ENCODE peak calls at places on chromosome 17, in nine cellular contexts. K is fibroblast of the aortic adventitia; F is H1; L is neuronal stem cell; U is mammary epithelial cell; S is stomach; O is cardiac muscle cell; P is T-cell; C is stimulated activated CD8-positive, alpha-beta memory T cell treated with anti-CD3 and anti-CD28 coated beads, Interleukin-7, amount 100 ng/mL, for 1 hour. D is an unnamed sample.

GRCh38 chr17:181213-182163 is at the start of gene DOC2B:
- DNase-seq in C (no peak), S (peak), L (peak), U (peak), F (no peak), K (peak), P (no peak), O (peak), D (peak)

GRCh38 chr17:45110676-45111611 is 21.4 kb downstream of the PLCD3 start:
- DNase-seq in O (no peak), K (peak), S (no peak), L (no peak), P (no peak), U (no peak), F (no peak), C (no peak), D (no peak)

GRCh38 chr17:28901866-28902818 is 737 bp downstream of the DHRS13 start:
- DNase-seq in S (peak), U (no peak), K (no peak), P (no peak), O (peak), F (no peak), C (no peak), L (peak), D (peak)

GRCh38 chr17:9977175-9977574 is 72.1 kb upstream of the RCVRN start:
- DNase-seq in C (no peak), P (no peak), K (no peak), L (no peak), S (no peak), F (no peak), O (peak), U (no peak), D (peak)

GRCh38 chr17:66373079-66373478 is 70.7 kb downstream of the PRKCA start:
- DNase-seq in U (no peak), K (no peak), O (no peak), L (no peak), P (no peak), C (no peak), F (no peak), S (no peak), D (no peak)

GRCh38 chr17:57406131-57406980 is 150.0 kb downstream of the MSI2 start:
- DNase-seq in P (no peak), L (peak), U (no peak), C (no peak), K (peak), S (no peak), O (peak), F (no peak), D (peak)

GRCh38 chr17:66903781-66904180 is 60.7 kb upstream of the CACNG4 start:
- DNase-seq in U (no peak), K (no peak), O (no peak), P (no peak), S (no peak), F (no peak), C (no peak), L (no peak), D (no peak)

GRCh38 chr17:81870978-81871386 is at the start of gene ARHGDIA:
- DNase-seq in U (no peak), O (no peak), K (no peak), P (no peak), L (no peak), F (no peak), S (no peak), C (no peak), D (no peak)

GRCh38 chr17:21689604-21690003 is 2.7 kb upstream of the KCNJ18 start:
- DNase-seq in F (no peak), K (peak), C (no peak), S (no peak), O (peak), P (no peak), U (peak), L (no peak), D (peak)

GRCh38 chr17:27856676-27857429 is 36.3 kb downstream of the LYRM9 start:
- DNase-seq in P (no peak), U (no peak), K (no peak), F (no peak), O (no peak), L (no peak), S (no peak), C (no peak), D (no peak)

GRCh38 chr17:33152793-33153192 is 140.3 kb downstream of the ASIC2 start:
- DNase-seq in O (no peak), C (no peak), P (no peak), S (no peak), U (no peak), K (no peak), L (no peak), F (no peak), D (no peak)

GRCh38 chr17:48542114-48542955 is 2.6 kb downstream of the HOXB2 start:
- DNase-seq in O (peak), F (no peak), L (no peak), K (no peak), P (no peak), C (no peak), S (no peak), U (no peak), D (no peak)

GRCh38 chr17:40903129-40903847 is 18.2 kb upstream of the KRT20 start:
- DNase-seq in F (no peak), S (peak), P (no peak), L (no peak), C (no peak), K (peak), O (no peak), U (peak), D (peak)

GRCh38 chr17:83151442-83152220 is 72.2 kb downstream of the METRNL start:
- DNase-seq in L (no peak), K (peak), P (no peak), O (no peak), U (no peak), S (no peak), C (no peak), F (no peak), D (no peak)

GRCh38 chr17:82103588-82104451 is 5.8 kb upstream of the FASN start:
- DNase-seq in L (peak), S (peak), O (peak), F (no peak), P (no peak), K (peak), U (no peak), C (no peak), D (no peak)

GRCh38 chr17:82213251-82214011 is 789 bp upstream of the CCDC57 start:
- DNase-seq in F (no peak), S (no peak), U (peak), P (peak), K (peak), C (peak), O (peak), L (no peak), D (peak)